ENCODE peak calls at places on chromosomes 5 and 9, in nine cellular contexts. N, P, S, M, C, W, R, D and Q are unnamed samples.

GRCh38 chr5:151202381-151203139 is 21.3 kb downstream of the CCDC69 start:
- DNase-seq in D (no peak), M (no peak), N (no peak), C (peak; percentile 93), R (peak; percentile 85), S (no peak), W (peak; percentile 25), P (peak; percentile 48), Q (peak; percentile 88)

GRCh38 chr5:67248703-67249589 is 52.3 kb upstream of the CD180 start:
- DNase-seq in N (no peak), S (no peak), P (no peak), D (no peak), M (no peak), C (peak; percentile 12), W (no peak), R (peak; percentile 34), Q (peak; percentile 95)

GRCh38 chr9:131395027-131395744 is 1.3 kb downstream of the PRRC2B start:
- DNase-seq in N (peak; percentile 68), W (no peak), P (peak; percentile 74), S (peak; percentile 18), M (peak; percentile 68), R (no peak), D (peak; percentile 12), C (peak; percentile 51), Q (peak; percentile 76)

GRCh38 chr5:91956738-91957137 is 573.6 kb upstream of the ARRDC3 start:
- DNase-seq in M (peak; percentile 30), W (no peak), C (no peak), S (no peak), D (no peak), N (no peak), R (no peak), P (no peak), Q (no peak)

GRCh38 chr9:97766092-97766491 is 69.0 kb upstream of the XPA start:
- DNase-seq in M (no peak), N (no peak), W (no peak), R (peak; percentile 98), C (peak; percentile 36), D (no peak), P (no peak), S (no peak), Q (peak; percentile 80)

GRCh38 chr5:157160001-157160400 is 6.1 kb downstream of the GARIN3 start:
- DNase-seq in D (no peak), P (no peak), C (no peak), M (no peak), N (no peak), W (no peak), R (no peak), S (no peak), Q (no peak)

GRCh38 chr5:54743997-54744788 is 226.6 kb downstream of the SNX18 start:
- DNase-seq in R (peak; percentile 94), C (peak; percentile 88), M (no peak), P (peak; percentile 50), W (no peak), S (no peak), D (peak; percentile 71), N (peak; percentile 7), Q (peak; percentile 95)

GRCh38 chr9:111728617-111729366 is 65.9 kb downstream of the SHOC1 start:
- DNase-seq in D (no peak), R (peak; percentile 94), C (peak; percentile 86), W (peak; percentile 80), S (no peak), M (no peak), P (no peak), N (no peak), Q (peak; percentile 92)

GRCh38 chr5:2140501-2140900 is 257.8 kb upstream of the IRX4 start:
- DNase-seq in R (no peak), W (no peak), C (no peak), N (no peak), D (no peak), P (no peak), M (peak; percentile 23), S (no peak), Q (no peak)

GRCh38 chr5:113293613-113294340 is 141.0 kb downstream of the TSSK1B start:
- DNase-seq in N (peak; percentile 17), D (peak; percentile 40), C (peak; percentile 42), W (no peak), S (peak; percentile 40), R (peak; percentile 26), P (no peak), M (peak; percentile 45), Q (peak; percentile 59)

GRCh38 chr5:53360811-53361210 is 119.6 kb upstream of the FST start:
- DNase-seq in P (no peak), C (peak; percentile 83), D (peak; percentile 83), N (no peak), M (no peak), S (no peak), W (no peak), R (peak; percentile 96), Q (peak; percentile 93)

GRCh38 chr9:110748251-110748893 is 79.8 kb downstream of the MUSK start:
- DNase-seq in W (no peak), C (peak; percentile 36), N (no peak), D (no peak), S (no peak), P (no peak), R (peak; percentile 86), M (no peak), Q (peak; percentile 83)

GRCh38 chr9:115944166-115944948 is 209.2 kb upstream of the PAPPA start:
- DNase-seq in D (peak; percentile 84), S (peak; percentile 81), C (peak; percentile 24), N (no peak), M (peak; percentile 46), R (peak; percentile 100), P (no peak), W (no peak), Q (peak; percentile 98)

GRCh38 chr9:116144038-116144437 is 9.6 kb upstream of the PAPPA start:
- DNase-seq in W (no peak), C (peak; percentile 76), D (no peak), S (no peak), M (no peak), R (peak; percentile 67), N (no peak), P (no peak), Q (peak; percentile 88)

GRCh38 chr5:103424008-103424407 is 138.6 kb downstream of the NUDT12 start:
- DNase-seq in C (peak; percentile 64), D (peak; percentile 93), R (peak; percentile 72), P (no peak), N (no peak), M (no peak), S (no peak), W (no peak), Q (no peak)

GRCh38 chr5:176836811-176837706 is 26.7 kb downstream of the UNC5A start:
- DNase-seq in R (no peak), D (no peak), W (no peak), M (no peak), S (no peak), N (no peak), P (no peak), C (no peak), Q (no peak)

GRCh38 chr9:105242557-105242956 is 1.9 kb upstream of the SLC44A1 start:
- DNase-seq in W (no peak), M (no peak), P (no peak), D (no peak), R (no peak), S (no peak), N (no peak), C (no peak), Q (no peak)

GRCh38 chr5:172775326-172776234 is 4.6 kb upstream of the DUSP1 start:
- DNase-seq in M (no peak), R (peak; percentile 76), N (no peak), C (peak; percentile 69), P (no peak), W (no peak), S (peak; percentile 84), D (no peak), Q (peak; percentile 90)

GRCh38 chr9:127742435-127743088 is 7.5 kb upstream of the TOR2A start:
- DNase-seq in D (peak; percentile 89), W (no peak), C (peak; percentile 78), P (no peak), N (no peak), R (peak; percentile 94), S (no peak), M (peak; percentile 98), Q (peak; percentile 27)

GRCh38 chr5:94711785-94712184 is 93.3 kb downstream of the SLF1 start:
- DNase-seq in P (no peak), R (no peak), C (no peak), S (no peak), W (no peak), D (no peak), M (no peak), N (no peak), Q (no peak)

GRCh38 chr5:132008163-132008473 is 3.3 kb downstream of the ACSL6 start:
- DNase-seq in W (no peak), N (no peak), C (no peak), R (no peak), M (no peak), D (no peak), P (no peak), S (no peak), Q (peak; percentile 56)

GRCh38 chr9:91421022-91421765 is 2.4 kb downstream of the NFIL3 start:
- DNase-seq in C (peak; percentile 33), S (peak; percentile 44), D (no peak), M (peak; percentile 46), R (peak; percentile 45), W (no peak), N (no peak), P (no peak), Q (no peak)

GRCh38 chr9:19161257-19162025 is 34.1 kb upstream of the PLIN2 start:
- DNase-seq in C (peak; percentile 100), W (peak; percentile 84), S (no peak), R (peak; percentile 94), M (no peak), N (peak; percentile 33), D (peak; percentile 91), P (no peak), Q (peak; percentile 98)

GRCh38 chr5:18048449-18048848 is 414.2 kb downstream of the TAF11L14 start:
- DNase-seq in M (no peak), C (no peak), D (no peak), N (no peak), S (no peak), W (no peak), R (no peak), P (no peak), Q (no peak)

GRCh38 chr9:90964101-90965020 is 162.7 kb downstream of the SYK start:
- DNase-seq in C (peak; percentile 70), P (peak; percentile 31), R (no peak), S (no peak), M (peak; percentile 49), W (no peak), N (no peak), D (no peak), Q (no peak)

GRCh38 chr5:133627180-133627579 is 14.8 kb upstream of the FSTL4 start:
- DNase-seq in M (no peak), D (peak; percentile 56), R (no peak), W (no peak), S (no peak), C (peak; percentile 70), N (no peak), P (no peak), Q (peak; percentile 4)

GRCh38 chr5:10565785-10566506 is 2.1 kb downstream of the ANKRD33B start:
- DNase-seq in D (no peak), W (no peak), S (no peak), M (no peak), R (no peak), C (peak; percentile 23), P (peak; percentile 63), N (no peak), Q (no peak)

GRCh38 chr5:172417983-172418630 is 36.2 kb downstream of the SH3PXD2B start:
- DNase-seq in N (no peak), D (no peak), C (peak; percentile 19), W (no peak), R (peak; percentile 90), P (no peak), S (peak; percentile 92), M (no peak), Q (peak; percentile 85)

GRCh38 chr9:69516353-69517322 is 155.5 kb downstream of the APBA1 start:
- DNase-seq in M (no peak), W (no peak), P (no peak), D (no peak), C (no peak), R (no peak), N (no peak), S (no peak), Q (no peak)

GRCh38 chr9:128085852-128086409 is 17.9 kb downstream of the SLC25A25 start:
- DNase-seq in W (no peak), R (no peak), M (no peak), D (no peak), N (no peak), C (no peak), P (no peak), S (no peak), Q (no peak)

GRCh38 chr5:167678457-167678856 is 613.0 kb upstream of the WWC1 start:
- DNase-seq in D (no peak), R (peak; percentile 61), M (no peak), C (peak; percentile 57), N (no peak), W (no peak), P (no peak), S (no peak), Q (no peak)